ENCODE peak calls at places on chromosomes 12 and 14, in nine cellular contexts. Z is astrocyte of the cerebellum; M is bronchial epithelial cell; I is brain microvascular endothelial cell; H is ELR; F is stimulated activated CD4-positive, alpha-beta T cell treated with anti-CD3 and anti-CD28 coated beads, TNF-alpha, amount 100 ng/mL, for 4 hours; Y is AG09309; K is CD4-positive, CD25-positive, alpha-beta regulatory T cell; S is stimulated activated CD8-positive, alpha-beta memory T cell treated with anti-CD3 and anti-CD28 coated beads, Interleukin-4, amount 100 ng/mL, for 1 hour. O is an unnamed sample.

GRCh38 chr12:88552672-88553079 is 27.6 kb downstream of the KITLG start:
- DNase-seq in Z (no peak), M (peak), I (no peak), H (no peak), F (no peak), Y (peak), K (no peak), S (no peak), O (no peak)

GRCh38 chr14:100737526-100737925 is 10.8 kb downstream of the DLK1 start:
- DNase-seq in Z (no peak), M (no peak), I (no peak), H (no peak), F (no peak), Y (no peak), K (no peak), S (no peak), O (no peak)

GRCh38 chr12:68868043-68868790 is 60.2 kb downstream of the MDM2 start:
- DNase-seq in Z (no peak), M (peak), I (no peak), H (no peak), F (no peak), Y (no peak), K (no peak), S (no peak), O (no peak)

GRCh38 chr12:754238-754816 is 1.9 kb downstream of the WNK1 start:
- DNase-seq in Z (no peak), M (no peak), I (no peak), H (peak), F (no peak), Y (no peak), K (no peak), S (no peak), O (no peak)

GRCh38 chr12:56634242-56634836 is 4.2 kb upstream of the BAZ2A start:
- DNase-seq in Z (no peak), M (peak), I (no peak), H (peak), F (no peak), Y (no peak), K (peak), S (no peak), O (no peak)

GRCh38 chr14:72892103-72892878 is 1.6 kb downstream of the DPF3 start:
- DNase-seq in Z (no peak), M (no peak), I (peak), H (peak), F (peak), Y (no peak), K (peak), S (no peak), O (peak)

GRCh38 chr12:119695034-119695433 is 27.1 kb downstream of the PRKAB1 start:
- DNase-seq in Z (no peak), M (no peak), I (peak), H (peak), F (no peak), Y (no peak), K (no peak), S (no peak), O (no peak)

GRCh38 chr14:64826333-64826732 is 53.4 kb downstream of the SPTB start:
- DNase-seq in Z (no peak), M (no peak), I (no peak), H (peak), F (no peak), Y (no peak), K (no peak), S (no peak), O (no peak)

GRCh38 chr12:74624206-74624605 is 86.6 kb downstream of the ATXN7L3B start:
- DNase-seq in Z (no peak), M (no peak), I (no peak), H (no peak), F (no peak), Y (no peak), K (no peak), S (no peak), O (no peak)

GRCh38 chr12:97464241-97465011 is 1.8 kb downstream of the RMST start:
- DNase-seq in Z (no peak), M (no peak), I (no peak), H (no peak), F (no peak), Y (no peak), K (no peak), S (no peak), O (no peak)

GRCh38 chr14:57189070-57189469 is 79.6 kb downstream of the EXOC5 start:
- DNase-seq in Z (peak), M (peak), I (no peak), H (peak), F (no peak), Y (no peak), K (no peak), S (no peak), O (no peak)

GRCh38 chr12:124738636-124739467 is 124.8 kb downstream of the SCARB1 start:
- DNase-seq in Z (peak), M (peak), I (peak), H (peak), F (no peak), Y (no peak), K (no peak), S (no peak), O (no peak)

GRCh38 chr12:12305568-12306300 is 38.9 kb upstream of the LRP6 start:
- DNase-seq in Z (no peak), M (no peak), I (no peak), H (no peak), F (no peak), Y (no peak), K (no peak), S (no peak), O (no peak)